ENCODE peak calls at places on chromosome 19, in five cellular contexts. U is adrenal gland, C is GM20000, X is Peyer's patch, F is A673. D is an unnamed sample.

GRCh38 chr19:45499196-45500180 is 1.2 kb downstream of the PPM1N start:
- DNase-seq in U (no peak), C (peak), X (peak), F (peak), D (peak)

GRCh38 chr19:10424011-10424637 is 3.8 kb downstream of the PDE4A start:
- DNase-seq in U (peak), C (peak), X (peak), F (peak), D (peak)

GRCh38 chr19:4077800-4078683 is 11.3 kb upstream of the ZBTB7A start:
- DNase-seq in U (peak), C (peak), X (peak), F (no peak), D (peak)

GRCh38 chr19:52297601-52298358 is 811 bp downstream of the ZNF480 start:
- DNase-seq in U (no peak), C (no peak), X (no peak), F (peak), D (no peak)

GRCh38 chr19:1880611-1881392 is 4.5 kb downstream of the ABHD17A start:
- DNase-seq in U (no peak), C (no peak), X (no peak), F (no peak), D (no peak)

GRCh38 chr19:46610851-46611770 is 10.0 kb downstream of the CALM3 start:
- DNase-seq in U (peak), C (peak), X (peak), F (no peak), D (no peak)

GRCh38 chr19:4732680-4733114 is 9.1 kb upstream of the DPP9 start:
- DNase-seq in U (peak), C (peak), X (peak), F (peak), D (peak)

GRCh38 chr19:7766535-7766934 is 3.5 kb downstream of the CLEC4M start:
- DNase-seq in U (no peak), C (no peak), X (no peak), F (no peak), D (no peak)

GRCh38 chr19:49362048-49362925 is at the start of gene TEAD2:
- DNase-seq in U (peak), C (peak), X (peak), F (peak), D (peak)

GRCh38 chr19:46659151-46660007 is 1.6 kb downstream of the DACT3 start:
- DNase-seq in U (no peak), C (no peak), X (no peak), F (peak), D (peak)

GRCh38 chr19:56076413-56076998 is 44.6 kb downstream of the ZNF787 start:
- DNase-seq in U (peak), C (no peak), X (peak), F (peak), D (peak)

GRCh38 chr19:12834976-12835757 is 788 bp upstream of the RTBDN start:
- DNase-seq in U (peak), C (peak), X (no peak), F (peak), D (no peak)

GRCh38 chr19:4744451-4745170 is 21.0 kb upstream of the DPP9 start:
- DNase-seq in U (peak), C (no peak), X (no peak), F (peak), D (no peak)

GRCh38 chr19:51365211-51366049 is 758 bp downstream of the ETFB start:
- DNase-seq in U (peak), C (no peak), X (peak), F (peak), D (no peak)

GRCh38 chr19:33024398-33024797 is 40.3 kb downstream of the RHPN2 start:
- DNase-seq in U (no peak), C (no peak), X (no peak), F (no peak), D (no peak)

GRCh38 chr19:6222884-6223283 is 56.9 kb downstream of the MLLT1 start:
- DNase-seq in U (peak), C (no peak), X (no peak), F (no peak), D (no peak)

GRCh38 chr19:6224308-6224675 is 55.5 kb downstream of the MLLT1 start:
- DNase-seq in U (no peak), C (no peak), X (no peak), F (no peak), D (no peak)

GRCh38 chr19:6225232-6225635 is 54.5 kb downstream of the MLLT1 start:
- DNase-seq in U (no peak), C (no peak), X (no peak), F (no peak), D (no peak)

GRCh38 chr19:6221878-6222746 is 57.7 kb downstream of the MLLT1 start:
- DNase-seq in U (no peak), C (no peak), X (no peak), F (no peak), D (no peak)

DNA sequence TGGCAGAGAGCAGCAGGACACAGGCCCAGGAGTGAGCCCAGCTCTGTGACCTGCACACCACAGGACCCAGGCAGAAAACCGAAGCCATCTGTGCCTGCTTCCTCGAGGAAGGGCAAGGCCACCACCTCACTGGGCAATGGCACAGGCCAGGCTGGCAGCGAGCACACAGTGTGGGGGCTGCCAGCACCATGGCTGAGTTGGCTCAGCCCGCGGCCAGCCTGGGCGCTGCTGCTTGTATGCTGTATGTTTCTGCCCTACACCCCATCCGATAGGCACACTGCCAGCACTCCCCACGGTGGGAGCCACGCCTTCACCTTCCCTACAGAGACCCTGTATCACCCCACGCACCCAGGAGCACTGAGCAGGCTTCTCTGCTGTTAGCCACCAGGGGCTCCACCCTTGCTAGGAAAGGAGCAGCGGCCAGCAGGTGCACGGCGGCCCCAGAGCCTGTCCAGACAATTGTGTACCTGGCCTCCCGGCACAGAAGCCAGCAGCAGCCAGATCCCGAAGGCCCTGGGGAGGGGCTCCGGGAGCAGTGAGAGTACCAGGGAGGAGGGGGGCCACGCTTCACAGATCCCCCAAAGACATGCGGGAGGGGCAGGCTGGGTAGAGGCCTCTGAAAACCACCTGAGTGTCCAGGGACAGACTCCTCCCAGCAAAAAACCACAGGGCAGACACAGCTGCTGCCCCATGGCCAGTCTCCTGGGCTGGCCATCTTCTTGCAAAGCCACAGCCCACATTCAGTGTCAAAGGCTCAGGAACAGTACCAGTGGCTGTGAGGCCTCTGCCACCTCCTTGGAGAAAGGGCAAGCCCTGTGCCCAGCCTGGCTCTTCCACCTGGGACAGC is 56.1 kb downstream of the MLLT1 start:
- DNase-seq in U (no peak), C (no peak), X (no peak), F (no peak), D (no peak)
- TF ChIP-seq CTCF in U (no peak), C (no peak), X (no peak), F (no peak), D (no peak)

GRCh38 chr19:35757231-35757748 is 461 bp upstream of the HSPB6 start:
- DNase-seq in U (peak), C (no peak), X (peak), F (peak), D (no peak)
- TF ChIP-seq CTCF in U (no peak), C (no peak), X (no peak), F (no peak), D (no peak)

GRCh38 chr19:18781047-18781600 is 10.0 kb downstream of the COMP start:
- DNase-seq in U (no peak), C (no peak), X (no peak), F (no peak), D (no peak)

GRCh38 chr19:18778826-18779354 is 12.2 kb downstream of the COMP start:
- DNase-seq in U (no peak), C (no peak), X (no peak), F (no peak), D (no peak)

GRCh38 chr19:18780081-18780480 is 11.0 kb downstream of the COMP start:
- DNase-seq in U (no peak), C (no peak), X (no peak), F (no peak), D (no peak)

GRCh38 chr19:18781885-18782527 is 9.1 kb downstream of the COMP start:
- DNase-seq in U (no peak), C (no peak), X (no peak), F (no peak), D (no peak)

GRCh38 chr19:18780631-18781030 is 10.5 kb downstream of the COMP start:
- DNase-seq in U (no peak), C (peak), X (no peak), F (no peak), D (no peak)
- TF ChIP-seq CTCF in U (no peak), C (no peak), X (no peak), F (no peak), D (no peak)

GRCh38 chr19:17580470-17581000 is 25.1 kb downstream of the COLGALT1 start:
- DNase-seq in U (no peak), C (no peak), X (no peak), F (no peak), D (no peak)
- TF ChIP-seq CTCF in U (no peak), C (no peak), X (no peak), F (no peak), D (no peak)

GRCh38 chr19:13887529-13887928 is 10.6 kb downstream of the NANOS3 start:
- DNase-seq in U (no peak), C (no peak), X (no peak), F (no peak), D (no peak)

GRCh38 chr19:13885826-13886365 is 9.0 kb downstream of the NANOS3 start:
- DNase-seq in U (no peak), C (no peak), X (no peak), F (no peak), D (no peak)

GRCh38 chr19:13887039-13887438 is 10.1 kb downstream of the NANOS3 start:
- DNase-seq in U (no peak), C (no peak), X (peak), F (no peak), D (no peak)

GRCh38 chr19:13890136-13890535 is 13.2 kb downstream of the NANOS3 start:
- DNase-seq in U (no peak), C (no peak), X (no peak), F (no peak), D (no peak)

GRCh38 chr19:13888281-13888680 is 11.3 kb downstream of the NANOS3 start:
- DNase-seq in U (no peak), C (no peak), X (peak), F (no peak), D (no peak)
- TF ChIP-seq CTCF in U (no peak), C (no peak), X (no peak), F (no peak), D (no peak)

DNA sequence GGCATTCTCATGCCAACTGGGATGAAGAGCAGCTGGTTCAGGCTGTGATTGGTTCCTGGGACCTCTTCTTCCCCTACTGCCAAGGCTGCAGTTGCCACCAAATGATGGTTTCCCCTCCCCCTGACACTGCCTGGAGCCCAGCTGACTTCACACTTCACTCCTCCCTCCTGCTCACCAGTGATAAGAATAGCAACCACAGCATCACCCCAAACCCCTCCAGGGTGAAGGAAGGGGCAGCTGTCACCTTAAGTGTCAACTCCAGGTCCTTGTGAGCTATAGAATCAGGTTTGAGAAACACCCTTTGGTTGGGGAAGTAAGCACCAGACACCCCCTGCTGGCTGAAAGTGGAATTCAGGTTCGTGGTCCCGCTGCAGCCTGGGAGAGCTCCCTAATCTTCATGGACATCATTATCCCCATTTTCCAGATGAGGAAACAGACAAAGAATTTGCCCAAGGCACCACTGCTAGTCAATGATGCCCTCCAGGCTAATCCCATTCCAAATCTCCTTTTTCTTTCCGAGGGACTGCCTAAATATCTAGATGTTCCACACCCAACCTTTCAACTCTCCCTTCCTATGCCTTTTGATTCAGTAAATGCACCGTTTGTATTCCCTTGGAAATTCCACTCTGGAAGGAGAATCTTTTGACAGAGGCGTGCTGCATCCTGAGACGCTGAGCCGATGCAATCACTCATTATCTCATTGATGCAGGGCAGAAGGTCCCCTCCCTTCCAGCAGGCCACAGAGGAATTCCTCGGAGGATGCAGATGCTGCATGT is 50.5 kb upstream of the UQCRFS1 start:
- DNase-seq in U (peak), C (peak), X (peak), F (peak), D (peak)
- TF ChIP-seq CTCF in U (peak), C (peak), X (peak), F (peak), D (peak)

DNA sequence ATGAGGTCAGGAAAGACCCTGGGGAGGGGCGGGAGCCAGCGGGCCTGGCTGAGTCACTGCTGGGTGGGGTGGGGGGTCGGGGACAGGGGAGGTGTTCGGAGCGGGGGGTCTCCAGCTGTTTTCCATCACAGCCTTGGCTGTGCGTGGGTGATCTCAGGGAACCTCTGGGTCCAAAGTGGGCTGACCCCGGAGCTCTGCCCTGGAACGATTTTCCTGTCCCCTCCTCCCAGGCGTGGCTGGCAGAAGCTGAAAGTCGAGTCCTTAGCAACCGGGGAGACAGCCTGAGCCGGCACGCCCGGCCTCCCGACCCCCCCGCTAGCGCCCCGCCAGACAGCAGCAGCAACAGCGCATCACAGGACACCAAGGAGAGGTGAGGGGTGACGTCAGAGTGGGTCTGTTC is 10.6 kb downstream of the TRIP10 start:
- DNase-seq in U (no peak), C (no peak), X (no peak), F (no peak), D (no peak)
- TF ChIP-seq CTCF in U (no peak), C (no peak), X (no peak), F (no peak), D (no peak)